ENCODE peak calls at places on chromosomes 7 and 10, in five cellular contexts. T, N, F, U and A are unnamed samples. For H3K4me1, the result is how much of the 10 kb centered on the place peaks cover.

GRCh38 chr10:29926649-29927048 is 132.7 kb downstream of the JCAD start:
- DNase-seq in N (no peak), U (no peak), F (no peak), T (no peak), A (peak)

GRCh38 chr10:97911217-97911616 is 61.6 kb downstream of the GOLGA7B start:
- DNase-seq in F (no peak), U (no peak), N (no peak), T (no peak), A (no peak)

GRCh38 chr7:30141405-30142045 is 6.7 kb downstream of the MTURN start:
- DNase-seq in F (no peak), T (no peak), U (no peak), N (no peak), A (no peak)

GRCh38 chr7:50657341-50657873 is 92.2 kb upstream of the DDC start:
- DNase-seq in N (no peak), F (no peak), U (no peak), T (no peak), A (no peak)

GRCh38 chr7:78015574-78016260 is 217.1 kb downstream of the PHTF2 start:
- DNase-seq in N (no peak), T (no peak), F (peak), U (no peak), A (no peak)

GRCh38 chr10:74962517-74962916 is 136.1 kb downstream of the KAT6B start:
- DNase-seq in N (no peak), T (no peak), U (no peak), F (no peak), A (no peak)

GRCh38 chr10:70891636-70892035 is 3.3 kb upstream of the PCBD1 start:
- DNase-seq in F (no peak), N (no peak), T (no peak), U (no peak), A (peak)

GRCh38 chr10:80535671-80536360 is 1.9 kb upstream of the SH2D4B start:
- DNase-seq in T (no peak), N (no peak), U (peak), F (peak), A (peak)

GRCh38 chr7:78020131-78020873 is 221.7 kb downstream of the PHTF2 start:
- DNase-seq in U (peak), N (peak), F (peak), T (peak), A (peak)

GRCh38 chr10:34116780-34117179 is 698.3 kb downstream of the PARD3 start:
- DNase-seq in U (no peak), T (no peak), F (no peak), N (peak), A (peak)

GRCh38 chr7:1910827-1911226 is 240.8 kb downstream of the ELFN1 start:
- DNase-seq in N (no peak), T (no peak), F (no peak), U (no peak), A (no peak)

GRCh38 chr10:635088-635861 is 54.2 kb downstream of the DIP2C start:
- DNase-seq in T (no peak), N (no peak), F (no peak), U (no peak), A (no peak)

GRCh38 chr7:37815969-37816371 is 32.4 kb upstream of the NME8 start:
- DNase-seq in U (no peak), T (peak), F (no peak), N (no peak), A (no peak)

GRCh38 chr10:873020-873419 is 58.5 kb downstream of the LARP4B start:
- DNase-seq in N (no peak), T (no peak), U (no peak), F (no peak), A (no peak)

GRCh38 chr10:46536781-46537180 is 19.7 kb downstream of the GPRIN2 start:
- DNase-seq in U (no peak), N (no peak), F (no peak), T (no peak), A (no peak)

GRCh38 chr7:27784399-27785053 is 44.6 kb downstream of the TAX1BP1 start:
- DNase-seq in T (no peak), N (peak), F (peak), U (no peak), A (peak)

GRCh38 chr10:45421231-45422097 is 47.4 kb downstream of the ALOX5 start:
- DNase-seq in F (no peak), U (no peak), N (no peak), T (no peak), A (no peak)

GRCh38 chr10:112985701-112986510 is 35.9 kb downstream of the TCF7L2 start:
- DNase-seq in U (no peak), F (no peak), N (no peak), T (peak), A (no peak)

GRCh38 chr10:79400567-79401004 is 44.8 kb downstream of the ZCCHC24 start:
- DNase-seq in T (no peak), F (peak), U (peak), N (peak), A (peak)

GRCh38 chr10:71695502-71696476 is 23.8 kb downstream of the C10orf105 start:
- DNase-seq in N (peak), U (no peak), T (no peak), F (no peak), A (no peak)

GRCh38 chr10:63697956-63698814 is 177.0 kb downstream of the REEP3 start:
- DNase-seq in U (no peak), T (no peak), F (no peak), N (no peak), A (no peak)

GRCh38 chr7:96430350-96430749 is 108.5 kb upstream of the SLC25A13 start:
- DNase-seq in F (no peak), U (no peak), T (no peak), N (no peak), A (no peak)

GRCh38 chr10:101216207-101216607 is 13.1 kb downstream of the LBX1 start:
- DNase-seq in U (peak), F (no peak), T (no peak), N (no peak), A (peak)

GRCh38 chr7:130942211-130942964 is 208.4 kb upstream of the KLF14 start:
- DNase-seq in U (no peak), T (no peak), N (peak), F (peak), A (no peak)

GRCh38 chr10:96257944-96258343 is 13.4 kb downstream of the BLNK start:
- DNase-seq in U (peak), F (no peak), T (no peak), N (no peak), A (no peak)

GRCh38 chr10:124703778-124704427 is 40.3 kb downstream of the FAM53B start:
- DNase-seq in T (no peak), F (no peak), N (no peak), U (no peak), A (no peak)

GRCh38 chr10:5108658-5109416 is 14.6 kb downstream of the AKR1C3 start:
- DNase-seq in T (no peak), U (no peak), F (no peak), N (no peak), A (no peak)

GRCh38 chr10:77562742-77563141 is 74.9 kb downstream of the KCNMA1 start:
- DNase-seq in T (no peak), F (no peak), N (no peak), U (no peak), A (no peak)

GRCh38 chr7:118152149-118152548 is 31.8 kb upstream of the LSM8 start:
- DNase-seq in F (no peak), T (no peak), N (no peak), U (no peak), A (peak)

GRCh38 chr7:125032943-125033342 is 103.3 kb upstream of the POT1 start:
- DNase-seq in F (no peak), T (no peak), U (no peak), N (no peak), A (no peak)

GRCh38 chr10:79050896-79051555 is 17.7 kb upstream of the ZMIZ1 start:
- DNase-seq in T (no peak), F (no peak), U (no peak), N (no peak), A (no peak)

GRCh38 chr7:142323706-142324105 is 65.8 kb upstream of the PRSS58 start:
- DNase-seq in T (no peak), N (peak), F (peak), U (peak), A (peak)

GRCh38 chr7:47819054-47819920 is 129.0 kb downstream of the PKD1L1 start:
- DNase-seq in T (peak), F (peak), N (peak), U (peak), A (peak)

GRCh38 chr10:12483996-12484944 is 134.9 kb downstream of the CAMK1D start:
- DNase-seq in T (no peak), F (no peak), N (no peak), U (no peak), A (no peak)

GRCh38 chr7:102320601-102321350 is 34.1 kb downstream of the SH2B2 start:
- DNase-seq in F (no peak), U (no peak), N (no peak), T (no peak), A (no peak)

GRCh38 chr7:665751-666453 is 60.6 kb upstream of the DNAAF5 start:
- DNase-seq in U (peak), T (no peak), F (no peak), N (no peak), A (peak)

GRCh38 chr7:24982917-24983316 is 2.9 kb upstream of the OSBPL3 start:
- DNase-seq in T (no peak), N (peak), U (no peak), F (no peak), A (peak)

GRCh38 chr7:155943251-155943899 is 131.1 kb upstream of the SHH start:
- DNase-seq in F (no peak), U (peak), N (no peak), T (no peak), A (no peak)

GRCh38 chr7:30148951-30149459 is 14.2 kb downstream of the MTURN start:
- DNase-seq in F (no peak), N (no peak), U (no peak), T (no peak), A (peak)

GRCh38 chr10:77251297-77252013 is 386.2 kb downstream of the KCNMA1 start:
- DNase-seq in N (peak), F (peak), U (no peak), T (no peak), A (peak)

DNA sequence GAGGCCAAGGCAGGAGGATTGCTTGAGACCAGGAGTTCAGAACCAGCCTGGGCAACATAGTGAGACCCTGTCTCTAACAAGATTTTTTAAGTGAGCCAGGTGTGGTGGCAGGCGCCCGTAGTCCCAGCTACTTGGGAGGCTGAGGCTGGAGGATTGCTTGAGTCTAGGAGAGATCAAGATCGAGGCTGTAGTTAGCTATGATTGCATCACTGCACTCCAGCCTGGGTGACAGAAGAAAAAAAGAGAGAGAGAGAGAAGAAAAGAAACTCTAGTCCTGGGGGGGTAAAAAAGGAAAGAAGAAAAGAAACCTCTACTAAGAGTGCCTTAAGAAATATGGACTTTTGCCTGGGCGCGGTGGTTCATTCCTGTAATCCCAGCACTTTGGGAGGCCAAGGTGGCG is 34.8 kb downstream of the GTF2IRD1 start:
- DNase-seq in T (no peak), N (no peak), U (no peak), F (no peak), A (no peak)
- TF ChIP-seq EZH2 in T (no peak), N (no peak), U (no peak), F (no peak), A (no peak)

GRCh38 chr7:23396222-23396621 is 74.1 kb downstream of the IGF2BP3 start:
- DNase-seq in F (no peak), N (no peak), U (no peak), T (no peak), A (no peak)

GRCh38 chr7:23389701-23390100 is 80.6 kb downstream of the IGF2BP3 start:
- DNase-seq in U (no peak), N (no peak), F (no peak), T (no peak), A (no peak)

GRCh38 chr7:23397241-23397640 is 73.0 kb downstream of the IGF2BP3 start:
- DNase-seq in F (no peak), U (no peak), T (no peak), N (no peak), A (no peak)

GRCh38 chr7:23394828-23395227 is 75.5 kb downstream of the IGF2BP3 start:
- DNase-seq in N (no peak), F (no peak), T (no peak), U (no peak), A (no peak)

GRCh38 chr7:23393636-23394035 is 76.7 kb downstream of the IGF2BP3 start:
- DNase-seq in N (no peak), T (no peak), F (no peak), U (no peak), A (no peak)
- TF ChIP-seq CREB1 in N (no peak), T (no peak), F (no peak), U (no peak), A (no peak)

GRCh38 chr10:132102717-132103110 is 37.0 kb downstream of the JAKMIP3 start:
- DNase-seq in N (no peak), U (no peak), T (no peak), F (no peak), A (no peak)
- H3K4me1 ChIP-seq in N (under half), U (under half), T (under half), F (under half), A (under half)

GRCh38 chr7:20798694-20799121 is 12.0 kb upstream of the SP8 start:
- DNase-seq in N (no peak), T (no peak), F (no peak), U (peak), A (peak)
- TF ChIP-seq EZH2 in N (no peak), T (no peak), F (no peak), U (no peak), A (no peak)